ENCODE peak calls at places on chromosomes 11 and 22, in eight cellular contexts. H is GM10248; J is mucosa of descending colon; V is right lobe of liver; L is A549; R is tibial nerve; U is cerebellum; K is stimulated activated CD4-positive, alpha-beta T cell treated with anti-CD3 and anti-CD28 coated beads, Interleukin-1b, Interleukin-23, amount 100 ng/mL, for 24 hours. Q is an unnamed sample.

GRCh38 chr22:27616033-27616432 is 185.5 kb downstream of the MN1 start:
- DNase-seq in H (no peak), J (no peak), V (no peak), L (no peak), R (no peak), U (no peak), K (no peak), Q (no peak)

GRCh38 chr11:95675585-95675984 is 114.0 kb downstream of the FAM76B start:
- DNase-seq in H (no peak), J (no peak), V (no peak), L (no peak), R (no peak), U (no peak), K (no peak), Q (no peak)

GRCh38 chr22:19930537-19931486 is 10.8 kb upstream of the COMT start:
- DNase-seq in H (no peak), J (no peak), V (no peak), L (no peak), R (no peak), U (no peak), K (no peak), Q (no peak)

GRCh38 chr22:46366801-46367706 is 31.5 kb downstream of the TRMU start:
- DNase-seq in H (no peak), J (peak), V (peak), L (no peak), R (no peak), U (no peak), K (no peak), Q (no peak)

GRCh38 chr11:62792193-62792575 is 378 bp upstream of the TMEM223 start:
- DNase-seq in H (no peak), J (peak), V (no peak), L (no peak), R (no peak), U (no peak), K (no peak), Q (no peak)

GRCh38 chr11:112614605-112615004 is 346.6 kb upstream of the NCAM1 start:
- DNase-seq in H (no peak), J (no peak), V (no peak), L (no peak), R (no peak), U (no peak), K (no peak), Q (no peak)

GRCh38 chr22:25406510-25407210 is 157.8 kb upstream of the GRK3 start:
- DNase-seq in H (no peak), J (peak), V (no peak), L (no peak), R (no peak), U (no peak), K (no peak), Q (no peak)

GRCh38 chr11:9302448-9302847 is 11.9 kb downstream of the TMEM41B start:
- DNase-seq in H (no peak), J (no peak), V (no peak), L (no peak), R (no peak), U (no peak), K (no peak), Q (no peak)

Q was measured in GM19239.